ENCODE peak calls at places on chromosomes 6 and 20, in seven cellular contexts. T is AG10803, X is astrocyte of the spinal cord, Q is GM12864, A is heart right ventricle, B is HCT116, D is OCI-LY7. Y is an unnamed sample.

GRCh38 chr20:11556410-11556809 is 361.3 kb upstream of the BTBD3 start:
- DNase-seq in T (no peak), X (no peak), Q (no peak), A (no peak), B (no peak), D (no peak), Y (no peak)

GRCh38 chr20:52768649-52769048 is 203.5 kb upstream of the TSHZ2 start:
- DNase-seq in T (no peak), X (no peak), Q (no peak), A (no peak), B (no peak), D (no peak), Y (no peak)

GRCh38 chr6:26016326-26017275 is 54.0 kb downstream of the TRIM38 start:
- DNase-seq in T (no peak), X (peak), Q (no peak), A (peak), B (no peak), D (no peak), Y (no peak)

GRCh38 chr20:21339499-21339898 is 36.4 kb downstream of the XRN2 start:
- DNase-seq in T (no peak), X (no peak), Q (no peak), A (no peak), B (no peak), D (no peak), Y (no peak)

GRCh38 chr6:168791916-168792315 is 350.9 kb downstream of the SMOC2 start:
- DNase-seq in T (no peak), X (no peak), Q (no peak), A (no peak), B (no peak), D (no peak), Y (no peak)

GRCh38 chr6:129114992-129115391 is 232.1 kb downstream of the LAMA2 start:
- DNase-seq in T (no peak), X (no peak), Q (no peak), A (no peak), B (no peak), D (no peak), Y (no peak)

GRCh38 chr6:49744259-49744658 is at the start of gene CRISP3:
- DNase-seq in T (no peak), X (no peak), Q (no peak), A (no peak), B (no peak), D (no peak), Y (peak)

GRCh38 chr6:39688494-39688893 is 36.7 kb downstream of the KIF6 start:
- DNase-seq in T (peak), X (peak), Q (no peak), A (no peak), B (no peak), D (no peak), Y (no peak)

GRCh38 chr6:38212579-38212978 is 393.1 kb downstream of the ZFAND3 start:
- DNase-seq in T (peak), X (no peak), Q (no peak), A (peak), B (no peak), D (no peak), Y (no peak)

GRCh38 chr6:151091571-151091970 is 148.2 kb upstream of the AKAP12 start:
- DNase-seq in T (no peak), X (no peak), Q (no peak), A (no peak), B (no peak), D (no peak), Y (no peak)

GRCh38 chr6:33851959-33852358 is 48.2 kb upstream of the MLN start:
- DNase-seq in T (peak), X (no peak), Q (no peak), A (no peak), B (peak), D (no peak), Y (peak)

GRCh38 chr6:93787841-93788240 is 368.5 kb upstream of the EPHA7 start:
- DNase-seq in T (no peak), X (peak), Q (no peak), A (no peak), B (no peak), D (no peak), Y (no peak)

GRCh38 chr6:65638047-65638831 is 68.8 kb downstream of the EYS start:
- DNase-seq in T (no peak), X (no peak), Q (no peak), A (no peak), B (no peak), D (peak), Y (peak)

GRCh38 chr20:25273046-25273445 is 25.2 kb downstream of the PYGB start:
- DNase-seq in T (no peak), X (no peak), Q (no peak), A (peak), B (no peak), D (no peak), Y (no peak)

GRCh38 chr6:87066449-87067288 is 28.2 kb downstream of the CGA start:
- DNase-seq in T (peak), X (peak), Q (peak), A (peak), B (peak), D (peak), Y (peak)

GRCh38 chr6:56046576-56046975 is 171.2 kb upstream of the BMP5 start:
- DNase-seq in T (peak), X (peak), Q (no peak), A (peak), B (no peak), D (no peak), Y (no peak)

GRCh38 chr6:154410619-154411044 is 54.0 kb upstream of the IPCEF1 start:
- DNase-seq in T (peak), X (peak), Q (no peak), A (peak), B (peak), D (no peak), Y (peak)

GRCh38 chr6:164166515-164166914 is 752.0 kb downstream of the QKI start:
- DNase-seq in T (no peak), X (no peak), Q (no peak), A (no peak), B (no peak), D (no peak), Y (no peak)

GRCh38 chr20:25237610-25238318 is 10.1 kb upstream of the PYGB start:
- DNase-seq in T (peak), X (peak), Q (no peak), A (no peak), B (peak), D (no peak), Y (peak)

GRCh38 chr6:44432726-44433125 is 45.2 kb downstream of the CDC5L start:
- DNase-seq in T (no peak), X (no peak), Q (no peak), A (no peak), B (no peak), D (no peak), Y (no peak)

GRCh38 chr6:27205375-27206278 is 41.9 kb upstream of the PRSS16 start:
- DNase-seq in T (no peak), X (no peak), Q (no peak), A (no peak), B (no peak), D (no peak), Y (peak)

GRCh38 chr6:33709605-33710295 is 1.8 kb downstream of the UQCC2 start:
- DNase-seq in T (no peak), X (no peak), Q (no peak), A (no peak), B (no peak), D (no peak), Y (no peak)

GRCh38 chr6:18262812-18263560 is 1.3 kb downstream of the DEK start:
- DNase-seq in T (no peak), X (peak), Q (peak), A (no peak), B (no peak), D (peak), Y (peak)

GRCh38 chr6:7391244-7391643 is 1.6 kb downstream of the RIOK1 start:
- DNase-seq in T (no peak), X (no peak), Q (no peak), A (no peak), B (no peak), D (no peak), Y (no peak)

GRCh38 chr6:49548613-49549304 is 1.7 kb upstream of the C6orf141 start:
- DNase-seq in T (no peak), X (no peak), Q (no peak), A (no peak), B (no peak), D (no peak), Y (no peak)

GRCh38 chr6:51004380-51004779 is 185.7 kb downstream of the TFAP2B start:
- DNase-seq in T (no peak), X (no peak), Q (no peak), A (no peak), B (no peak), D (no peak), Y (no peak)

GRCh38 chr20:19778404-19778803 is 20.3 kb downstream of the RIN2 start:
- DNase-seq in T (no peak), X (no peak), Q (no peak), A (no peak), B (no peak), D (no peak), Y (no peak)

GRCh38 chr6:154757352-154758095 is 24.3 kb downstream of the SCAF8 start:
- DNase-seq in T (peak), X (no peak), Q (no peak), A (no peak), B (no peak), D (no peak), Y (no peak)

GRCh38 chr20:58579819-58580492 is 64.8 kb upstream of the APCDD1L start:
- DNase-seq in T (no peak), X (no peak), Q (no peak), A (no peak), B (no peak), D (no peak), Y (no peak)

GRCh38 chr6:136737343-136738177 is 54.7 kb downstream of the MAP3K5 start:
- DNase-seq in T (peak), X (peak), Q (no peak), A (no peak), B (no peak), D (no peak), Y (no peak)

GRCh38 chr20:2998728-2999127 is 44.7 kb upstream of the GNRH2 start:
- DNase-seq in T (no peak), X (no peak), Q (no peak), A (no peak), B (no peak), D (no peak), Y (no peak)

GRCh38 chr20:11453430-11453829 is 464.3 kb upstream of the BTBD3 start:
- DNase-seq in T (peak), X (peak), Q (no peak), A (no peak), B (no peak), D (no peak), Y (no peak)

GRCh38 chr6:125658759-125659431 is 90.5 kb upstream of the HEY2 start:
- DNase-seq in T (peak), X (no peak), Q (no peak), A (peak), B (no peak), D (no peak), Y (no peak)

DNA sequence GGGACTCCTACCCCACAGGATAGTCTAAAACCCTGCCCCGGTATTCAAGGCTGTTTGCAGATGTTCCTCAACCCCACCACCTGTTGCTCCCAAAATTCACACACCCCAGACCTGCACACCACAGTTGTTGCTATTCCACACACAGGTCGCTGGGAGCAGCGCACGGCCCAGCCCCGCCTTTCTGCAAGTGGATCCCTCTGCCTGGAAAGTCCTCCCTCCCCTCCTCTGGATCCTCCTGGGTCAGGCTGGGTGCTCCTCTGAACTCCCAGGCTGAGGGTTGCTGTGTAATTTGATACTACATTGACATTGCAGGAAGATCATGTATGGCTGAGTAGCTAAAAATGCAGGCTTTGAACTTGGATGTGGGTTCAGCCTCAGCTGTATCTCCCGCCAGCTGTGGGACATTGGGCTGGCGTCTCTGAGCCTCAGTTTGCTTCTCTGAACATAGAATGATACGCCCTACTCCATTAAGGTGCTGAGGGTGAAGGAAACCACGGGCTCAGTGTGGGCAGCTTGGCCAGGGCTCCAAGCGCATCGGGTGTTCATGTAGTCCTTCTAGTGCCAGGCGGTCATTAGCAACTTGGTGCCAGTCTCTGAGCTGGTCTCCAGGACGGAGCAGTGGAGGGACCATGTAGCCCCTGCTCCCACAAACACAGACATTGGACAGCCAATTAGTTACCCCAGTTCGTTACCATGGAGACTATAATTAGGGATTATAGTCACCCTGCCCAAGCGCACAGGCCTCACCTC is 13.9 kb upstream of the CCN5 start:
- DNase-seq in T (peak), X (no peak), Q (no peak), A (no peak), B (no peak), D (no peak), Y (no peak)
- TF ChIP-seq CTCF in T (no peak), X (no peak), Q (no peak), A (no peak), B (no peak), D (no peak), Y (no peak)

GRCh38 chr20:35895476-35895875 is 58.8 kb downstream of the SCAND1 start:
- DNase-seq in T (no peak), X (no peak), Q (no peak), A (no peak), B (no peak), D (no peak), Y (peak)
- H3K4me3 ChIP-seq in T (no peak), X (no peak), Q (no peak), A (no peak), B (no peak), D (no peak), Y (no peak)

DNA sequence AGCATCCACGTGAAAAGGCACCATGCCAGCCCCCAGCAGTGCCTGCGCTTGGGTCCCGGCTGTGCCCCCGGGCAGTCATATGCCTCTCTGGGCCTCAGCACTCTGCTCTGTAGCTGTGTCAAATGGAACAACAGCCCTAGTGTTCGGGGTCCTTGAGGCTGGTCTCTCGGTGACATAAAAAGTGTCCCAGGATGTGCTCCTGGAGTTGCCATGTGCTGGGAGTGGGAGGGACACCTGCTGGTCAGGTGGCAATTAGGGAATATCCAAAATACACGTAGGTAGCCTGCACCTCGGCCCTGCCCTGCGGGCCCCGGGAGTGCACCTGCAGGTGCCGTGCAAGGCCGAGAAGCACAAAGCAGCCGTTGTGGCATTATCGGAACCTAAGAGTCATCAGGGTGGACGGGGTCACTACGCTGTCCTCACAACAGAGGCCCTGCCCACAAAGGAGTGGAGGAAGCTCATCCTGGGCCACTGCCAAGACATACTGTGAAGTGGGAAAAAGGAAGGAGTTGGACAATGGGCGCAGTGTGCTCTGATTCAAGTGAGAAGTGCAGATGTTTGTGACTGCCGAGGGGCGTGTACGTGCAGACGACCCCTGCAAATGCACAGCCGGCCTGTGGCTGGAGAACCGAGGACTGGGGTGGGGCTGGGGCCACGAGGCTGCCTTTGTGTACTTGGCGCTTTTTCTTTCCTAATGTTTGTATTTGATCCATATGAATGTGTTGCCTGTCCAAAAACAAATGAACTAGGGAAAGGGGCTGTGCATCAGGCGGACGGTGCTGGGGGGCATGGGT is 24.6 kb downstream of the SLCO4A1 start:
- DNase-seq in T (no peak), X (no peak), Q (no peak), A (peak), B (no peak), D (no peak), Y (no peak)
- TF ChIP-seq CTCF in T (no peak), X (no peak), Q (no peak), A (no peak), B (no peak), D (no peak), Y (no peak)

GRCh38 chr6:13859871-13860555 is 45.7 kb upstream of the MCUR1 start:
- DNase-seq in T (no peak), X (no peak), Q (no peak), A (no peak), B (no peak), D (no peak), Y (no peak)
- H3K4me3 ChIP-seq in T (no peak), X (peak), Q (no peak), A (peak), B (no peak), D (no peak), Y (no peak)

GRCh38 chr20:60937581-60937980 is 314.5 kb upstream of the CDH4 start:
- DNase-seq in T (no peak), X (no peak), Q (no peak), A (no peak), B (no peak), D (no peak), Y (no peak)

GRCh38 chr20:60931691-60932090 is 320.4 kb upstream of the CDH4 start:
- DNase-seq in T (no peak), X (no peak), Q (no peak), A (no peak), B (no peak), D (no peak), Y (no peak)

GRCh38 chr20:60930023-60930790 is 321.9 kb upstream of the CDH4 start:
- DNase-seq in T (no peak), X (no peak), Q (no peak), A (no peak), B (no peak), D (no peak), Y (no peak)

GRCh38 chr20:60934724-60935123 is 317.3 kb upstream of the CDH4 start:
- DNase-seq in T (no peak), X (no peak), Q (no peak), A (no peak), B (no peak), D (no peak), Y (no peak)

DNA sequence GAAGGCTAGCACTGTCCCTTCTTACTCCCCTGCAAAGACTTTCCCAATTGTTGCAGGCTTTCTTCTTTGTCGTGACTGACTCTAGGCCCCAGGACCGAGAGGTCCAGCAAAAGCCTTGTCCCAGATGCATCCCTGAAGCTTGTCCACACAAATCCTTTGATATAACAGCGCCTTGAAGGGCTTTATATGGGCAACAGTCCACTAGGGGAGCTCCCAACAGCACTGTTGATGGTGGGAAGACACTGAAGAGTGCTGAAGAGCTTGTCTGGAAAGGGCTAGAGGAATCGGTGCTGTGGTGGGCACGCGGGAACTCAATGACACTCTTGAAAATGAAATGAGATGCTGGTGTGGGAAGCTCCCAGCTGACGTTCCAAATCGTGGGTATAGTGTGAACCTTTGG is 316.1 kb upstream of the CDH4 start:
- DNase-seq in T (no peak), X (no peak), Q (no peak), A (no peak), B (no peak), D (no peak), Y (no peak)
- TF ChIP-seq CTCF in T (no peak), X (no peak), Q (no peak), A (no peak), B (no peak), D (no peak), Y (no peak)

DNA sequence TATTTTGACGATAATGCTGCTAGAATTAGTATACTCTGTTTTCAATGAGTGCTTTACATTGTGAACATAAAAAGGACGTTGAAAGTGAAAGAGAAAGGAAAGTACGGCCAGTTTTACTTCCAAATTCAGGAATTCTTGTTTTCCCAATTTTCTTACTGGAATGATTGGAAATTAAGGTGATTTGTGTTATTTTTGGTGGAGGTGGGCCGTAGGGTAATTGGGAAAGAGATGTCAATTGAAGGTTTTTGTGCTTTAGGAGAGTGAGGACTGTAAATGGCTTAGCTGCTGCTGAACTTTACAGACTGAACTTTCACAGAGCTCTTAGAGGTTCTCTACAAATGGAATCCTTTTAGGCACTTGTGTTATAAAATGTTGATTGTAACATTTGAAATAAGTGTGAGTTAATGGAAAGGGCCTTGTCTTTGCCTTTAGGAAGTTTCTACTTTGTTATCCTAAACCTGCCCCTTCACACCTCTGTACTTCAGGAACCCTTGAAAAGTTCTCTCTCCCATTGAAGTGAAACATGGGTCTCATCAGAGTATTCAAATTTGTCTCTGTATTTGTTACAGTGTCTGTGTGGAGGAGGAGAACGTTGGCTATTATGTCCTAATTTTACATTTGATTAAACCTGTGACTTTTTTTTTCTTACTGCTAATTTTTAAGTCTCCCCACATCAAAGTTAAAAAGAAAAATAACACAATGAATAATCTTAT is 256.4 kb downstream of the ARID1B start:
- DNase-seq in T (no peak), X (peak), Q (no peak), A (no peak), B (no peak), D (no peak), Y (no peak)
- H3K4me3 ChIP-seq in T (peak), X (peak), Q (peak), A (peak), B (no peak), D (peak), Y (peak)